ENCODE peak calls at places on chromosomes 6 and 20, in seven cellular contexts. T is cardiac muscle cell; E is cerebellum; A is OCI-LY7; H is tibial artery; Q is uterus; K is activated naive CD8-positive, alpha-beta T cell treated with anti-CD3 and anti-CD28 coated beads, Interleukin-2, amount 50 U/mL, for 16 hours. G is an unnamed sample.

GRCh38 chr6:85468326-85468725 is 18.4 kb downstream of the NT5E start:
- DNase-seq in T (peak), E (no peak), A (no peak), H (no peak), Q (no peak), K (no peak), G (no peak)

GRCh38 chr6:137766596-137767370 is 100.3 kb upstream of the TNFAIP3 start:
- DNase-seq in T (no peak), E (no peak), A (no peak), H (no peak), Q (no peak), K (no peak), G (no peak)

GRCh38 chr6:52858416-52858815 is 17.8 kb upstream of the GSTA5 start:
- DNase-seq in T (no peak), E (no peak), A (no peak), H (no peak), Q (no peak), K (no peak), G (no peak)

GRCh38 chr6:160041608-160042007 is 72.7 kb downstream of the IGF2R start:
- DNase-seq in T (peak), E (peak), A (no peak), H (no peak), Q (peak), K (no peak), G (no peak)

GRCh38 chr6:89817481-89817880 is 2.1 kb downstream of the MDN1 start:
- DNase-seq in T (no peak), E (no peak), A (no peak), H (no peak), Q (no peak), K (no peak), G (peak)

GRCh38 chr6:134065706-134066105 is 13.3 kb upstream of the SLC2A12 start:
- DNase-seq in T (peak), E (no peak), A (peak), H (no peak), Q (no peak), K (no peak), G (peak)

GRCh38 chr6:84764332-84765049 is at the start of gene TBX18:
- DNase-seq in T (peak), E (peak), A (no peak), H (peak), Q (peak), K (no peak), G (peak)

GRCh38 chr6:19734519-19734918 is 102.7 kb upstream of the ID4 start:
- DNase-seq in T (peak), E (no peak), A (no peak), H (no peak), Q (no peak), K (no peak), G (peak)

GRCh38 chr6:158153576-158153975 is 14.5 kb downstream of the SERAC1 start:
- DNase-seq in T (no peak), E (no peak), A (no peak), H (no peak), Q (no peak), K (no peak), G (no peak)

GRCh38 chr6:38973178-38974057 is 75.2 kb upstream of the GLP1R start:
- DNase-seq in T (peak), E (no peak), A (peak), H (no peak), Q (no peak), K (no peak), G (peak)

GRCh38 chr6:93916716-93917115 is 497.4 kb upstream of the EPHA7 start:
- DNase-seq in T (no peak), E (no peak), A (no peak), H (no peak), Q (no peak), K (no peak), G (no peak)

GRCh38 chr6:14333556-14334305 is 216.2 kb downstream of the CD83 start:
- DNase-seq in T (peak), E (no peak), A (no peak), H (no peak), Q (no peak), K (no peak), G (no peak)

GRCh38 chr20:52823303-52823702 is 148.9 kb upstream of the TSHZ2 start:
- DNase-seq in T (no peak), E (no peak), A (no peak), H (no peak), Q (no peak), K (no peak), G (no peak)

GRCh38 chr6:125512621-125513020 is 210.9 kb upstream of the HDDC2 start:
- DNase-seq in T (no peak), E (no peak), A (peak), H (no peak), Q (no peak), K (no peak), G (peak)

GRCh38 chr6:2895072-2895471 is 8.0 kb downstream of the SERPINB9 start:
- DNase-seq in T (no peak), E (no peak), A (no peak), H (no peak), Q (no peak), K (no peak), G (no peak)

GRCh38 chr6:121435444-121436069 is at the start of gene GJA1:
- DNase-seq in T (peak), E (peak), A (no peak), H (peak), Q (peak), K (no peak), G (peak)

GRCh38 chr6:53579338-53579737 is 34.4 kb upstream of the GCLC start:
- DNase-seq in T (no peak), E (no peak), A (no peak), H (no peak), Q (no peak), K (no peak), G (no peak)

GRCh38 chr6:1574083-1574761 is 35.5 kb upstream of the FOXC1 start:
- DNase-seq in T (no peak), E (no peak), A (no peak), H (no peak), Q (no peak), K (no peak), G (no peak)

GRCh38 chr6:6008648-6009421 is 2.1 kb upstream of the NRN1 start:
- DNase-seq in T (peak), E (peak), A (peak), H (peak), Q (peak), K (no peak), G (peak)

GRCh38 chr6:144311361-144311760 is 26.2 kb downstream of the UTRN start:
- DNase-seq in T (no peak), E (no peak), A (no peak), H (no peak), Q (no peak), K (no peak), G (no peak)

GRCh38 chr6:75752365-75752764 is 3.3 kb downstream of the MYO6 start:
- DNase-seq in T (no peak), E (no peak), A (no peak), H (no peak), Q (no peak), K (no peak), G (no peak)

GRCh38 chr6:67451874-67452273 is 1183.2 kb upstream of the ADGRB3 start:
- DNase-seq in T (no peak), E (no peak), A (no peak), H (no peak), Q (no peak), K (no peak), G (no peak)

GRCh38 chr6:138787138-138787537 is 8.7 kb upstream of the ECT2L start:
- DNase-seq in T (no peak), E (no peak), A (no peak), H (no peak), Q (no peak), K (no peak), G (no peak)

GRCh38 chr20:23397961-23398360 is 23.3 kb downstream of the NAPB start:
- DNase-seq in T (peak), E (no peak), A (no peak), H (no peak), Q (no peak), K (no peak), G (no peak)

GRCh38 chr6:24775520-24776058 is 852 bp downstream of the GMNN start:
- DNase-seq in T (peak), E (peak), A (peak), H (no peak), Q (no peak), K (no peak), G (no peak)

GRCh38 chr6:45663181-45664180 is 285.7 kb upstream of the SUPT3H start:
- DNase-seq in T (peak), E (no peak), A (no peak), H (peak), Q (no peak), K (no peak), G (peak)

GRCh38 chr6:151191477-151191995 is 48.2 kb upstream of the AKAP12 start:
- DNase-seq in T (no peak), E (no peak), A (no peak), H (no peak), Q (no peak), K (no peak), G (no peak)

GRCh38 chr20:63892402-63892801 is 2.5 kb upstream of the DNAJC5 start:
- DNase-seq in T (no peak), E (no peak), A (no peak), H (no peak), Q (no peak), K (no peak), G (no peak)

GRCh38 chr6:5995705-5996686 is 10.7 kb downstream of the NRN1 start:
- DNase-seq in T (no peak), E (peak), A (no peak), H (peak), Q (peak), K (no peak), G (peak)

GRCh38 chr6:111722220-111722731 is 116.6 kb upstream of the TRAF3IP2 start:
- DNase-seq in T (peak), E (no peak), A (no peak), H (no peak), Q (no peak), K (no peak), G (no peak)

GRCh38 chr20:23156170-23156841 is 70.2 kb upstream of the CD93 start:
- DNase-seq in T (peak), E (no peak), A (no peak), H (peak), Q (no peak), K (no peak), G (no peak)

GRCh38 chr6:25066593-25066992 is 130.8 kb upstream of the RIPOR2 start:
- DNase-seq in T (no peak), E (no peak), A (no peak), H (no peak), Q (no peak), K (no peak), G (no peak)

GRCh38 chr20:50190251-50191064 is at the start of gene CEBPB:
- DNase-seq in T (peak), E (peak), A (peak), H (peak), Q (peak), K (peak), G (peak)

G was measured in GM23338.